ENCODE peak calls at places on chromosomes 3 and 15, in six cellular contexts. T is A549; Z is CD8-positive, alpha-beta T cell; B is HCT116; U is testis; A is cardiac fibroblast. P is an unnamed sample.

GRCh38 chr15:63466378-63467192 is 37.8 kb upstream of the USP3 start:
- DNase-seq in T (peak; percentile 88), Z (no peak), B (peak; percentile 74), U (peak; percentile 51), A (peak; percentile 81), P (no peak)

GRCh38 chr15:69673236-69673881 is 220.7 kb downstream of the RPLP1 start:
- DNase-seq in T (no peak), Z (no peak), B (no peak), U (no peak), A (no peak), P (no peak)

GRCh38 chr3:111598552-111598951 is 3.4 kb upstream of the ZBED2 start:
- DNase-seq in T (no peak), Z (no peak), B (no peak), U (no peak), A (no peak), P (no peak)

GRCh38 chr3:8324727-8325126 is 176.9 kb upstream of the LMCD1 start:
- DNase-seq in T (peak; percentile 55), Z (peak; percentile 22), B (peak; percentile 40), U (peak; percentile 87), A (peak; percentile 62), P (no peak)

GRCh38 chr15:95120595-95120994 is 889.2 kb downstream of the MCTP2 start:
- DNase-seq in T (no peak), Z (no peak), B (no peak), U (no peak), A (no peak), P (no peak)

GRCh38 chr15:55514414-55514850 is 6.4 kb upstream of the DNAAF4 start:
- DNase-seq in T (no peak), Z (no peak), B (no peak), U (no peak), A (no peak), P (no peak)

GRCh38 chr15:79310985-79311900 is at the start of gene TMED3:
- DNase-seq in T (peak; percentile 90), Z (peak; percentile 56), B (peak; percentile 73), U (peak; percentile 82), A (peak; percentile 87), P (no peak)

GRCh38 chr3:184154909-184155643 is at the start of gene DVL3:
- DNase-seq in T (peak; percentile 45), Z (no peak), B (no peak), U (peak; percentile 69), A (peak; percentile 57), P (no peak)

GRCh38 chr3:23496165-23496564 is 293.0 kb downstream of the UBE2E2 start:
- DNase-seq in T (no peak), Z (no peak), B (no peak), U (no peak), A (no peak), P (no peak)

GRCh38 chr15:40582726-40583246 is 11.3 kb upstream of the KNL1 start:
- DNase-seq in T (peak; percentile 87), Z (no peak), B (peak; percentile 86), U (peak; percentile 85), A (peak; percentile 60), P (no peak)

GRCh38 chr3:68985391-68985790 is 28.1 kb downstream of the EOGT start:
- DNase-seq in T (no peak), Z (no peak), B (no peak), U (no peak), A (no peak), P (no peak)

GRCh38 chr15:99592135-99592845 is 26.5 kb downstream of the MEF2A start:
- DNase-seq in T (no peak), Z (no peak), B (no peak), U (no peak), A (peak; percentile 73), P (peak; percentile 54)

GRCh38 chr3:190180268-190180667 is 59.6 kb upstream of the P3H2 start:
- DNase-seq in T (no peak), Z (no peak), B (no peak), U (no peak), A (peak; percentile 77), P (no peak)

GRCh38 chr3:190099099-190099498 is 21.6 kb downstream of the P3H2 start:
- DNase-seq in T (no peak), Z (no peak), B (no peak), U (no peak), A (no peak), P (no peak)

GRCh38 chr3:112647122-112647521 is 6.2 kb upstream of the CCDC80 start:
- DNase-seq in T (peak; percentile 87), Z (no peak), B (no peak), U (no peak), A (peak; percentile 98), P (peak; percentile 86)

GRCh38 chr3:29065211-29065785 is 215.6 kb upstream of the RBMS3 start:
- DNase-seq in T (peak; percentile 95), Z (no peak), B (no peak), U (peak; percentile 27), A (peak; percentile 98), P (peak; percentile 98)

GRCh38 chr15:98400120-98400519 is 248.2 kb upstream of the IGF1R start:
- DNase-seq in T (no peak), Z (no peak), B (no peak), U (no peak), A (no peak), P (no peak)

GRCh38 chr3:2154596-2154995 is 55.9 kb downstream of the CNTN4 start:
- DNase-seq in T (no peak), Z (no peak), B (no peak), U (no peak), A (no peak), P (no peak)

GRCh38 chr15:73034213-73034612 is 18.1 kb upstream of the NEO1 start:
- DNase-seq in T (no peak), Z (no peak), B (no peak), U (no peak), A (no peak), P (no peak)

GRCh38 chr3:99753268-99753975 is 64.2 kb upstream of the CMSS1 start:
- DNase-seq in T (peak; percentile 54), Z (no peak), B (peak; percentile 28), U (peak; percentile 61), A (peak; percentile 87), P (no peak)

GRCh38 chr3:126667631-126668449 is 12.9 kb upstream of the TXNRD3 start:
- DNase-seq in T (no peak), Z (no peak), B (no peak), U (no peak), A (no peak), P (no peak)

GRCh38 chr3:38837358-38837757 is 21.3 kb upstream of the SCN10A start:
- DNase-seq in T (no peak), Z (no peak), B (no peak), U (no peak), A (no peak), P (no peak)

DNA sequence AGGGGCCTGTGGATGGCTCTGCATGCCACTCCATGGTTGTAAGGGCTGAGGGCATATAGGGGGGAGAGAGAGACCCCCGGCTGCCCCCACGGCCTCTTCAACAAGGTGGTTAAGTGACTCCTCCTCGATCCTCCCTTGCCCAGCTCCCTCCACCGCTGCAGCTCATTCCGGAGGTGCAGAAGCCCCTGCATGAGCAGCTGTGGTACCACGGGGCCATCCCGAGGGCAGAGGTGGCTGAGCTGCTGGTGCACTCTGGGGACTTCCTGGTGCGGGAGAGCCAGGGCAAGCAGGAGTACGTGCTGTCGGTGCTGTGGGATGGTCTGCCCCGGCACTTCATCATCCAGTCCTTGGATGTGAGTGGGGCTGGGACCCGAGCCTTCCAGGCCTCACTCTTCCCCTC is 6.5 kb downstream of the FES start:
- DNase-seq in T (no peak), Z (no peak), B (no peak), U (no peak), A (no peak), P (no peak)
- TF ChIP-seq CTCF in T (no peak), Z (no peak), B (no peak), U (no peak), A (no peak), P (no peak)

DNA sequence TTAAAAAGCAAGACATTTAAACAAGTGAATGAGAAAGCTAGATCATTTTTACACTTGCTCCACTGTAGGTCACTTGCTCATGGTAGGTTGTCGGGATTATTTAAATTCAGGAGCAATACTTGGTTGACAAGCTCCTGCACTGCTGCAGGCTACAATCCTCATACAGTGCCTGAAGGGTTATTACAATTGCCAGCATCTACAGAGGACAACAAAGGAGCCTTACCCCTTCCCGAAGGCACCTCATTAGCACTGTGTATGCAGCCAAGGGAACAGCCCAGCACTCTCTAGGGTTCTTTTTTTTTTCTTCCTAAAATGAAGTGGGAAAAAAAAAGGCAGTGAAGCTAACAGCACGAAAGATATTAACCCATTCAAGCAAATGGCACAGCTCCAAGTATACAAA is 142.7 kb downstream of the ULK4 start:
- DNase-seq in T (no peak), Z (no peak), B (no peak), U (no peak), A (no peak), P (no peak)
- H3K4me3 ChIP-seq in T (no peak overlapping the region), Z (no peak overlapping the region), B (no peak overlapping the region), U (no peak overlapping the region), A (no peak overlapping the region), P (no peak overlapping the region)

GRCh38 chr3:46763178-46763577 is 45.5 kb upstream of the PRSS50 start:
- DNase-seq in T (no peak), Z (no peak), B (no peak), U (no peak), A (no peak), P (no peak)

GRCh38 chr3:46764206-46764605 is 46.5 kb upstream of the PRSS50 start:
- DNase-seq in T (no peak), Z (no peak), B (no peak), U (no peak), A (no peak), P (no peak)

DNA sequence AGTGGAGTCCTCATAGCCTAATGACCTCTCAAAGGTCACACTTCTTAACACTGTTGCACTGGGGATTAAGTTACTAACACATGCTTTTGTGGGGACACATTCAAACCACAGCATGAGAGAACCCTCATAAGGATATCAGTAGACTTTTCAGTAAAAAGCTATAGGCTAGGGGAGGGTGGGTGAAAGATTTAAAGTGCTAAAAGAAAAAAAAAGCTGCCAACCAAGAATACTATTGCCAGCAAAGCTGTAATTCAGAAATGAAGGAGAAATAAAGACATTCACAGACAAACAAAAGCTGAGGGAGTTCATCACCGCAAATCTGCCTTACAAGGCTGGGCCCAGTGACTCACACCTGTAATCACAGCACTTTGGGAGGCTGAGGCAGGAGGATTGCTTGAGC is 50.4 kb upstream of the PRSS50 start:
- DNase-seq in T (no peak), Z (no peak), B (no peak), U (no peak), A (no peak), P (no peak)
- TF ChIP-seq CTCF in T (no peak), Z (no peak), B (no peak), U (no peak), A (no peak), P (no peak)

GRCh38 chr3:109071349-109072142 is 46.4 kb downstream of the MORC1 start:
- DNase-seq in T (peak; percentile 4), Z (no peak), B (peak; percentile 1), U (no peak), A (no peak), P (no peak)

GRCh38 chr3:109070232-109070631 is 47.7 kb downstream of the MORC1 start:
- DNase-seq in T (no peak), Z (no peak), B (no peak), U (no peak), A (no peak), P (no peak)

GRCh38 chr3:109072208-109072607 is 45.7 kb downstream of the MORC1 start:
- DNase-seq in T (no peak), Z (no peak), B (no peak), U (no peak), A (no peak), P (no peak)

DNA sequence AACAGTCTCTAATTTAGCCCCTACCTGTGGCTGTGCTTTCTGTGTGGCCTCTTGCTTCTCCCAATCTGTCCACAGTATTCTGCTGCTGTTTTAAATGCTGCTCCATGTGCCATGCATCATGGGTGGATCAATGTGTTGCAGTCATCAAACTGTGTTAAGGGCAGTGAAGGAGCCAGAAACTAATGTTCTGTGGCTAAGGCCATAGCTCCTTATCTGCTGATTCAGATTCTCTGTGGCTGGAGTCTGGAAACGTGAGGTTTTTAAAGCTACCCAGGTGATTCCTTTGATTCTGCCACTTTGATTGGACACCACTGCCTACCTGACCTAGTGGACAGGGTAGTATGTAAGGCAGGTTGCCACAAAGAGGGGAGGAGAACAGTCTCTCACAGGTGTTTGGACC is 44.8 kb downstream of the MORC1 start:
- DNase-seq in T (no peak), Z (no peak), B (no peak), U (no peak), A (no peak), P (no peak)
- H3K4me3 ChIP-seq in T (no peak overlapping the region), Z (no peak overlapping the region), B (no peak overlapping the region), U (no peak overlapping the region), A (no peak overlapping the region), P (no peak overlapping the region)